ENCODE peak calls at places on chromosomes 5 and 9, in ten cellular contexts. One of them, this sample, is unnamed.

GRCh38 chr9:131776473-131776872 is 36.6 kb upstream of the RAPGEF1 start:
- DNase-seq in ovary: no peak
- DNase-seq in suprapubic skin: no peak
- DNase-seq in testis: peak; percentile 19
- DNase-seq in HCT116: peak; percentile 13
- DNase-seq in heart left ventricle: no peak
- DNase-seq in uterus: no peak
- DNase-seq in HepG2: peak; percentile 32
- DNase-seq in Peyer's patch: no peak
- DNase-seq in IMR-90: peak; percentile 36
- DNase-seq in this sample: no peak

GRCh38 chr9:100669968-100670367 is 92.1 kb downstream of the CAVIN4 start:
- DNase-seq in HepG2: no peak
- DNase-seq in suprapubic skin: no peak
- DNase-seq in heart left ventricle: no peak
- DNase-seq in ovary: no peak
- DNase-seq in HCT116: no peak
- DNase-seq in testis: no peak
- DNase-seq in Peyer's patch: no peak
- DNase-seq in IMR-90: no peak
- DNase-seq in uterus: no peak
- DNase-seq in this sample: no peak

GRCh38 chr9:34551751-34552605 is 29.2 kb upstream of the ENHO start:
- DNase-seq in Peyer's patch: no peak
- DNase-seq in testis: no peak
- DNase-seq in HCT116: no peak
- DNase-seq in HepG2: no peak
- DNase-seq in IMR-90: no peak
- DNase-seq in uterus: no peak
- DNase-seq in heart left ventricle: no peak
- DNase-seq in ovary: peak; percentile 12
- DNase-seq in suprapubic skin: no peak
- DNase-seq in this sample: no peak

GRCh38 chr9:124699575-124699974 is 71.5 kb downstream of the NR6A1 start:
- DNase-seq in Peyer's patch: no peak
- DNase-seq in uterus: no peak
- DNase-seq in HepG2: no peak
- DNase-seq in heart left ventricle: no peak
- DNase-seq in HCT116: no peak
- DNase-seq in ovary: no peak
- DNase-seq in testis: no peak
- DNase-seq in IMR-90: no peak
- DNase-seq in suprapubic skin: no peak
- DNase-seq in this sample: no peak

GRCh38 chr9:126301985-126302603 is 24.5 kb upstream of the MVB12B start:
- DNase-seq in suprapubic skin: no peak
- DNase-seq in IMR-90: peak; percentile 62
- DNase-seq in HCT116: peak; percentile 65
- DNase-seq in Peyer's patch: peak; percentile 40
- DNase-seq in HepG2: peak; percentile 69
- DNase-seq in testis: peak; percentile 87
- DNase-seq in ovary: peak; percentile 54
- DNase-seq in uterus: peak; percentile 43
- DNase-seq in heart left ventricle: peak; percentile 55
- DNase-seq in this sample: peak; percentile 65

GRCh38 chr5:170330568-170331054 is 33.0 kb upstream of the LCP2 start:
- DNase-seq in testis: no peak
- DNase-seq in heart left ventricle: no peak
- DNase-seq in uterus: no peak
- DNase-seq in IMR-90: no peak
- DNase-seq in Peyer's patch: no peak
- DNase-seq in HCT116: no peak
- DNase-seq in suprapubic skin: no peak
- DNase-seq in ovary: no peak
- DNase-seq in HepG2: no peak
- DNase-seq in this sample: no peak

GRCh38 chr9:71744754-71745521 is 23.4 kb downstream of the CEMIP2 start:
- DNase-seq in testis: no peak
- DNase-seq in suprapubic skin: no peak
- DNase-seq in Peyer's patch: no peak
- DNase-seq in IMR-90: no peak
- DNase-seq in ovary: no peak
- DNase-seq in HepG2: no peak
- DNase-seq in uterus: no peak
- DNase-seq in heart left ventricle: no peak
- DNase-seq in HCT116: no peak
- DNase-seq in this sample: no peak

GRCh38 chr9:115395511-115396021 is 277.6 kb upstream of the TNC start:
- DNase-seq in ovary: no peak
- DNase-seq in uterus: no peak
- DNase-seq in HepG2: no peak
- DNase-seq in IMR-90: peak; percentile 43
- DNase-seq in heart left ventricle: no peak
- DNase-seq in testis: no peak
- DNase-seq in HCT116: no peak
- DNase-seq in Peyer's patch: no peak
- DNase-seq in suprapubic skin: no peak
- DNase-seq in this sample: no peak

GRCh38 chr5:143055596-143056330 is 285.6 kb downstream of the ARHGAP26 start:
- DNase-seq in heart left ventricle: no peak
- DNase-seq in ovary: no peak
- DNase-seq in testis: no peak
- DNase-seq in IMR-90: peak; percentile 57
- DNase-seq in HepG2: no peak
- DNase-seq in uterus: no peak
- DNase-seq in HCT116: no peak
- DNase-seq in suprapubic skin: no peak
- DNase-seq in Peyer's patch: no peak
- DNase-seq in this sample: no peak

GRCh38 chr5:143056331-143056689 is 286.1 kb downstream of the ARHGAP26 start:
- DNase-seq in ovary: no peak
- DNase-seq in suprapubic skin: no peak
- DNase-seq in HepG2: no peak
- DNase-seq in IMR-90: peak; percentile 51
- DNase-seq in HCT116: no peak
- DNase-seq in Peyer's patch: no peak
- DNase-seq in heart left ventricle: no peak
- DNase-seq in testis: no peak
- DNase-seq in uterus: no peak
- DNase-seq in this sample: no peak

GRCh38 chr5:143056792-143057579 is 286.8 kb downstream of the ARHGAP26 start:
- DNase-seq in HepG2: no peak
- DNase-seq in testis: no peak
- DNase-seq in IMR-90: no peak
- DNase-seq in Peyer's patch: no peak
- DNase-seq in suprapubic skin: no peak
- DNase-seq in HCT116: no peak
- DNase-seq in heart left ventricle: no peak
- DNase-seq in ovary: no peak
- DNase-seq in uterus: no peak
- DNase-seq in this sample: no peak

GRCh38 chr5:143059355-143059754 is 289.2 kb downstream of the ARHGAP26 start:
- DNase-seq in ovary: no peak
- DNase-seq in IMR-90: no peak
- DNase-seq in Peyer's patch: no peak
- DNase-seq in HepG2: no peak
- DNase-seq in uterus: no peak
- DNase-seq in HCT116: no peak
- DNase-seq in heart left ventricle: no peak
- DNase-seq in testis: no peak
- DNase-seq in suprapubic skin: no peak
- DNase-seq in this sample: no peak

DNA sequence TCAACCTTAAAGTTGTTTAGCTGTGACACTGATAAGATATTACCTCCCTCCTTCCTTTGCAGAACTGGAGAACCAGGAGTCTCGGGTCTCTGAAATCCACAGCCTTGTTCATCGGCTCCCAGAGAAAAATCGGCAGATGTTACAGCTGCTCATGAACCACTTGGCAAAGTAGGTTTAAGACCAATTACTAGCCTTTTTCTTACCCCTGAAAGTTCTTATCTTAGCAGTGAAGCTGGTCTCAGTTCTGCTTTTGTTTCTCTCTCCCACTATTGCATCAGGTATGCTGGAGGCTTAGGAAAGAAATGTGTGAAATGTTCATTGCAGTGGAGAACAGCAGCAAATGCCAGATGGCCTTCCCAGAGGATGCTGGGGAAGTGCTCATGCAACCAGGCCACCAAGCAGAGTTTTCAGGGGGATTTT is 287.4 kb downstream of the ARHGAP26 start:
- DNase-seq in IMR-90: peak; percentile 58
- DNase-seq in uterus: no peak
- DNase-seq in testis: no peak
- DNase-seq in Peyer's patch: no peak
- DNase-seq in HCT116: no peak
- DNase-seq in HepG2: no peak
- DNase-seq in heart left ventricle: no peak
- DNase-seq in ovary: no peak
- DNase-seq in suprapubic skin: no peak
- DNase-seq in this sample: no peak
- TF ChIP-seq POLR2A in IMR-90: no peak
- TF ChIP-seq POLR2A in uterus: no peak
- TF ChIP-seq POLR2A in testis: no peak
- TF ChIP-seq POLR2A in Peyer's patch: no peak
- TF ChIP-seq POLR2A in HCT116: no peak
- TF ChIP-seq POLR2A in HepG2: no peak
- TF ChIP-seq POLR2A in heart left ventricle: no peak
- TF ChIP-seq POLR2A in ovary: no peak
- TF ChIP-seq POLR2A in suprapubic skin: no peak
- TF ChIP-seq POLR2A in this sample: no peak

GRCh38 chr5:96248152-96248551 is 184.9 kb downstream of the PCSK1 start:
- DNase-seq in uterus: no peak
- DNase-seq in heart left ventricle: no peak
- DNase-seq in HepG2: no peak
- DNase-seq in HCT116: no peak
- DNase-seq in Peyer's patch: no peak
- DNase-seq in IMR-90: no peak
- DNase-seq in suprapubic skin: no peak
- DNase-seq in testis: no peak
- DNase-seq in ovary: no peak
- DNase-seq in this sample: no peak
- H3K27ac ChIP-seq in uterus: no peak overlapping the region
- H3K27ac ChIP-seq in heart left ventricle: peak overlapping the region; percentile 78
- H3K27ac ChIP-seq in HepG2: no peak overlapping the region
- H3K27ac ChIP-seq in HCT116: no peak overlapping the region
- H3K27ac ChIP-seq in Peyer's patch: no peak overlapping the region
- H3K27ac ChIP-seq in IMR-90: peak overlapping the region; percentile 95
- H3K27ac ChIP-seq in suprapubic skin: peak overlapping the region; percentile 79
- H3K27ac ChIP-seq in testis: no peak overlapping the region
- H3K27ac ChIP-seq in ovary: no peak overlapping the region
- H3K27ac ChIP-seq in this sample: peak overlapping the region; percentile 68

GRCh38 chr5:55932700-55933099 is 62.1 kb downstream of the IL6ST start:
- DNase-seq in heart left ventricle: no peak
- DNase-seq in IMR-90: no peak
- DNase-seq in ovary: no peak
- DNase-seq in Peyer's patch: no peak
- DNase-seq in HepG2: no peak
- DNase-seq in uterus: no peak
- DNase-seq in testis: no peak
- DNase-seq in HCT116: no peak
- DNase-seq in suprapubic skin: no peak
- DNase-seq in this sample: no peak

GRCh38 chr5:55934720-55935119 is 60.0 kb downstream of the IL6ST start:
- DNase-seq in HepG2: no peak
- DNase-seq in IMR-90: no peak
- DNase-seq in testis: no peak
- DNase-seq in ovary: no peak
- DNase-seq in HCT116: no peak
- DNase-seq in uterus: no peak
- DNase-seq in suprapubic skin: no peak
- DNase-seq in heart left ventricle: no peak
- DNase-seq in Peyer's patch: no peak
- DNase-seq in this sample: no peak

GRCh38 chr5:55935371-55935770 is 59.4 kb downstream of the IL6ST start:
- DNase-seq in heart left ventricle: no peak
- DNase-seq in ovary: no peak
- DNase-seq in HepG2: no peak
- DNase-seq in HCT116: no peak
- DNase-seq in testis: no peak
- DNase-seq in IMR-90: no peak
- DNase-seq in suprapubic skin: no peak
- DNase-seq in uterus: no peak
- DNase-seq in Peyer's patch: no peak
- DNase-seq in this sample: no peak

GRCh38 chr5:55933377-55934116 is 61.2 kb downstream of the IL6ST start:
- DNase-seq in HCT116: no peak
- DNase-seq in Peyer's patch: no peak
- DNase-seq in IMR-90: no peak
- DNase-seq in testis: no peak
- DNase-seq in uterus: no peak
- DNase-seq in suprapubic skin: no peak
- DNase-seq in heart left ventricle: no peak
- DNase-seq in HepG2: no peak
- DNase-seq in ovary: no peak
- DNase-seq in this sample: no peak

GRCh38 chr5:55934117-55934613 is 60.6 kb downstream of the IL6ST start:
- DNase-seq in HepG2: peak; percentile 100
- DNase-seq in uterus: no peak
- DNase-seq in HCT116: no peak
- DNase-seq in IMR-90: no peak
- DNase-seq in ovary: no peak
- DNase-seq in Peyer's patch: no peak
- DNase-seq in suprapubic skin: no peak
- DNase-seq in testis: no peak
- DNase-seq in heart left ventricle: no peak
- DNase-seq in this sample: peak; percentile 50
- TF ChIP-seq POLR2A in HepG2: peak; percentile 44
- TF ChIP-seq POLR2A in uterus: no peak
- TF ChIP-seq POLR2A in HCT116: no peak
- TF ChIP-seq POLR2A in IMR-90: no peak
- TF ChIP-seq POLR2A in ovary: no peak
- TF ChIP-seq POLR2A in Peyer's patch: no peak
- TF ChIP-seq POLR2A in suprapubic skin: no peak
- TF ChIP-seq POLR2A in testis: no peak
- TF ChIP-seq POLR2A in heart left ventricle: no peak
- TF ChIP-seq POLR2A in this sample: no peak

GRCh38 chr5:141915881-141916336 is 7.8 kb upstream of the DELE1 start:
- DNase-seq in heart left ventricle: peak; percentile 36
- DNase-seq in ovary: no peak
- DNase-seq in uterus: no peak
- DNase-seq in IMR-90: no peak
- DNase-seq in suprapubic skin: no peak
- DNase-seq in Peyer's patch: no peak
- DNase-seq in HepG2: no peak
- DNase-seq in testis: no peak
- DNase-seq in HCT116: peak; percentile 8
- DNase-seq in this sample: no peak

GRCh38 chr5:141917760-141918159 is 5.9 kb upstream of the DELE1 start:
- DNase-seq in ovary: no peak
- DNase-seq in testis: no peak
- DNase-seq in HCT116: no peak
- DNase-seq in suprapubic skin: no peak
- DNase-seq in uterus: no peak
- DNase-seq in HepG2: no peak
- DNase-seq in Peyer's patch: no peak
- DNase-seq in IMR-90: no peak
- DNase-seq in heart left ventricle: no peak
- DNase-seq in this sample: no peak

GRCh38 chr5:141920771-141921170 is 2.9 kb upstream of the DELE1 start:
- DNase-seq in IMR-90: no peak
- DNase-seq in suprapubic skin: no peak
- DNase-seq in HepG2: no peak
- DNase-seq in ovary: no peak
- DNase-seq in uterus: no peak
- DNase-seq in heart left ventricle: no peak
- DNase-seq in Peyer's patch: no peak
- DNase-seq in testis: no peak
- DNase-seq in HCT116: no peak
- DNase-seq in this sample: no peak

GRCh38 chr5:141916522-141916921 is 7.1 kb upstream of the DELE1 start:
- DNase-seq in uterus: no peak
- DNase-seq in testis: no peak
- DNase-seq in HCT116: no peak
- DNase-seq in Peyer's patch: no peak
- DNase-seq in IMR-90: no peak
- DNase-seq in suprapubic skin: no peak
- DNase-seq in heart left ventricle: no peak
- DNase-seq in ovary: no peak
- DNase-seq in HepG2: no peak
- DNase-seq in this sample: no peak

GRCh38 chr5:141919218-141920129 is 4.2 kb upstream of the DELE1 start:
- DNase-seq in uterus: no peak
- DNase-seq in testis: no peak
- DNase-seq in HepG2: no peak
- DNase-seq in IMR-90: no peak
- DNase-seq in ovary: no peak
- DNase-seq in suprapubic skin: no peak
- DNase-seq in heart left ventricle: no peak
- DNase-seq in Peyer's patch: no peak
- DNase-seq in HCT116: no peak
- DNase-seq in this sample: no peak
- H3K27ac ChIP-seq in uterus: no peak overlapping the region
- H3K27ac ChIP-seq in testis: no peak overlapping the region
- H3K27ac ChIP-seq in HepG2: no peak overlapping the region
- H3K27ac ChIP-seq in IMR-90: no peak overlapping the region
- H3K27ac ChIP-seq in ovary: no peak overlapping the region
- H3K27ac ChIP-seq in suprapubic skin: no peak overlapping the region
- H3K27ac ChIP-seq in heart left ventricle: no peak overlapping the region
- H3K27ac ChIP-seq in Peyer's patch: no peak overlapping the region
- H3K27ac ChIP-seq in HCT116: no peak overlapping the region
- H3K27ac ChIP-seq in this sample: no peak overlapping the region

This sample was measured in stomach.